ENCODE peak calls at places on chromosome 12, in five cellular contexts. N is uterus, H is B cell, P is DND-41, W is sigmoid colon. C is an unnamed sample.

GRCh38 chr12:120483621-120484020 is 12.3 kb upstream of the DYNLL1 start:
- DNase-seq in H (no peak), P (no peak), W (no peak), N (no peak), C (no peak)

GRCh38 chr12:109157986-109158385 is 41.6 kb downstream of the ACACB start:
- DNase-seq in H (no peak), W (peak), N (no peak), P (no peak), C (no peak)

GRCh38 chr12:91180577-91180976 is 2.0 kb downstream of the DCN start:
- DNase-seq in H (no peak), P (no peak), W (no peak), N (no peak), C (no peak)

GRCh38 chr12:116455540-116456306 is 103.5 kb upstream of the MAP1LC3B2 start:
- DNase-seq in H (no peak), W (peak), P (no peak), N (peak), C (no peak)

GRCh38 chr12:46579474-46579873 is 206.9 kb upstream of the SLC38A2 start:
- DNase-seq in H (no peak), P (no peak), W (no peak), N (no peak), C (no peak)

GRCh38 chr12:111409403-111410228 is 3.9 kb downstream of the SH2B3 start:
- DNase-seq in H (no peak), P (no peak), W (peak), N (peak), C (peak)

GRCh38 chr12:45587877-45588530 is 141.5 kb upstream of the ARID2 start:
- DNase-seq in W (no peak), N (no peak), P (no peak), H (no peak), C (no peak)

GRCh38 chr12:102005256-102005655 is 56.5 kb downstream of the WASHC3 start:
- DNase-seq in H (no peak), N (no peak), P (no peak), W (no peak), C (no peak)

GRCh38 chr12:12267801-12268200 is 957 bp upstream of the LRP6 start:
- DNase-seq in N (no peak), P (no peak), W (no peak), H (no peak), C (no peak)

GRCh38 chr12:102910792-102911191 is 6.3 kb downstream of the PAH start:
- DNase-seq in W (no peak), P (no peak), H (no peak), N (no peak), C (no peak)

GRCh38 chr12:80154261-80154660 is 54.9 kb downstream of the OTOGL start:
- DNase-seq in H (no peak), W (no peak), N (no peak), P (no peak), C (peak)

GRCh38 chr12:49188916-49189367 is at the start of gene TUBA1A:
- DNase-seq in W (peak), H (peak), N (peak), P (peak), C (peak)

GRCh38 chr12:49189731-49190314 is 943 bp upstream of the TUBA1A start:
- DNase-seq in N (no peak), P (no peak), W (no peak), H (no peak), C (no peak)

GRCh38 chr12:49190317-49190716 is 1.4 kb upstream of the TUBA1A start:
- DNase-seq in W (no peak), H (no peak), N (no peak), P (no peak), C (no peak)

GRCh38 chr12:49187184-49187583 is 1.7 kb downstream of the TUBA1A start:
- DNase-seq in W (peak), P (no peak), N (peak), H (no peak), C (no peak)

GRCh38 chr12:49188205-49188915 is 520 bp downstream of the TUBA1A start:
- DNase-seq in H (peak), N (peak), P (peak), W (peak), C (peak)
- TF ChIP-seq CTCF in H (no peak), N (no peak), P (no peak), W (no peak), C (no peak)

DNA sequence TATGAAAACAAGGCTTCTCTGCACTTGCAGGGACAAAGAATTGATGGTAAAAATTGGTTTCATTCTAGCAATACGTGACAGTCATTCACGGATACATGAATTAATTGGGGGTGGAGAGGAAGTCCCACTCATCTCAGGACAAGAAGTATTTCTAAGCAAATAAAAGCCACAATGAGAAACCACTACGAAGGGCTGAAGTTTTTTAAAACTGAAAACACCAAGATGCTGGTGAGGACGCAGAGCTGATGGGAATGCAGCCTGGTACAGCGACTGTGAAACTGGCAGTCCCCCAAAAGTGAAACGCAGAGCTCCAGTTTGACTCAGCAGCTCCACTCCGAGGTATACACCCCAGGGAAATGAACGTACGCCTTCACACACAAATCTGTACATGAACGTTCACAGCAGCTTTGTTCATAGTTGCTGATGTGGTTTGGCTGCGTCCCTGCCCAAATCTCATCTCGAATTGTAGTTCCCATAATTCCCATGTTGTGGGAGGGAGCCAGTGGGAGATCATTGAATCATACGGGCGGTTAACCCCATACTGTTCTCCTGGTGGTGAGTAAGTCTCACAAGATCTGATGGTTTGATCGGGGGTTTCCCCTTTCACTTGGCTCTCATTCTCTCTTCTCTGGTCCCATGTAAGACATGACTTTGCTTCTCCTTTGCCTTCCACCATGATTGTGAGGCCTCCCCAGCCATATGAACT is 89.0 kb downstream of the SCARB1 start:
- DNase-seq in P (peak), N (peak), H (peak), W (peak), C (peak)
- TF ChIP-seq CTCF in P (no peak), N (no peak), H (no peak), W (no peak), C (no peak)

DNA sequence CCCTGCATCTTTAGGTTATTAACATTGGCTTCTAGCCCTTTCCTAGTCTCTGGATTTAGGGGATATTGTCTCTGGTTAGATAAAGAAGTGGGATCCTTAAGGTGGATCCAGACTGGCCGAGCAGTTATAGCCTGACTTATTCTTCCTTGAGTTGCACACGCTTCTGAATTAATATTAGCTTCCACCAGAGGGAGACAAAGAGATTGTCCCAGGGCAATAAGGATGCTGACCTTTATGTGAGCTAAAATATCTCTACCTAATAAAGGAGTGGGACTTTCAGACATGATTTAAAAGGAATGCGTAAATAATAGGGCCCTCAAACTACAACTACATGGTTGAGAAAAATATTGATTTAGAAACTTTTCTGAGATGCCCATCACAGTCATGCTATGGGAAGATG is 139.7 kb downstream of the SLCO1B3 start:
- DNase-seq in W (no peak), N (no peak), P (no peak), H (no peak), C (no peak)
- TF ChIP-seq CTCF in W (no peak), N (no peak), P (peak), H (peak), C (peak)

GRCh38 chr12:127133675-127134335 is 1133.2 kb upstream of the TMEM132C start:
- DNase-seq in N (no peak), W (no peak), P (no peak), H (no peak), C (no peak)
- TF ChIP-seq CTCF in N (no peak), W (no peak), P (no peak), H (no peak), C (no peak)

GRCh38 chr12:3035815-3036702 is 41.1 kb upstream of the TSPAN9 start:
- DNase-seq in H (no peak), P (no peak), W (no peak), N (no peak), C (no peak)
- TF ChIP-seq CTCF in H (no peak), P (peak), W (no peak), N (no peak), C (no peak)

GRCh38 chr12:117854339-117855012 is 114.3 kb downstream of the KSR2 start:
- DNase-seq in N (no peak), H (no peak), W (no peak), P (peak), C (peak)
- TF ChIP-seq CTCF in N (no peak), H (peak), W (no peak), P (peak), C (peak)